ENCODE peak calls at places on chromosomes 12 and 14, in nine cellular contexts. O is AG04449; K is HCEC 1CT; Z is hepatocyte; W is colonic mucosa; J is left ventricle myocardium inferior; I is cardiac muscle cell; Q is effector memory CD8-positive, alpha-beta T cell; A is ACHN. V is an unnamed sample.

GRCh38 chr14:92974541-92975345 is 51.8 kb downstream of the CHGA start:
- DNase-seq in O (no peak), K (no peak), Z (no peak), W (no peak), J (peak; percentile 13), I (no peak), Q (no peak), A (no peak), V (no peak)

GRCh38 chr12:19707948-19708409 is 268.7 kb downstream of the AEBP2 start:
- DNase-seq in O (no peak), K (peak; percentile 91), Z (no peak), W (no peak), J (no peak), I (no peak), Q (no peak), A (no peak), V (no peak)

GRCh38 chr12:105020241-105020962 is 34.3 kb downstream of the NOPCHAP1 start:
- DNase-seq in O (no peak), K (no peak), Z (no peak), W (no peak), J (no peak), I (no peak), Q (no peak), A (no peak), V (no peak)

GRCh38 chr14:55099741-55100140 is 29.3 kb upstream of the LGALS3 start:
- DNase-seq in O (no peak), K (peak; percentile 58), Z (no peak), W (peak; percentile 20), J (no peak), I (no peak), Q (no peak), A (no peak), V (no peak)

GRCh38 chr12:67382206-67382871 is 113.2 kb downstream of the CAND1 start:
- DNase-seq in O (no peak), K (peak; percentile 24), Z (no peak), W (no peak), J (no peak), I (no peak), Q (no peak), A (no peak), V (no peak)

GRCh38 chr12:121812320-121812871 is 8.6 kb downstream of the SETD1B start:
- DNase-seq in O (no peak), K (peak; percentile 71), Z (peak; percentile 87), W (peak; percentile 85), J (peak; percentile 83), I (peak; percentile 86), Q (no peak), A (peak; percentile 74), V (no peak)

GRCh38 chr14:32478027-32478426 is 148.9 kb downstream of the AKAP6 start:
- DNase-seq in O (no peak), K (no peak), Z (no peak), W (no peak), J (no peak), I (no peak), Q (no peak), A (no peak), V (no peak)

GRCh38 chr12:22202847-22203246 is 131.7 kb downstream of the ST8SIA1 start:
- DNase-seq in O (no peak), K (no peak), Z (no peak), W (no peak), J (no peak), I (no peak), Q (no peak), A (no peak), V (no peak)

GRCh38 chr12:29427964-29428363 is 47.0 kb upstream of the ERGIC2 start:
- DNase-seq in O (no peak), K (no peak), Z (peak; percentile 10), W (no peak), J (no peak), I (no peak), Q (no peak), A (peak; percentile 28), V (peak; percentile 10)

GRCh38 chr14:100874051-100874410 is 29.5 kb downstream of the RTL1 start:
- DNase-seq in O (no peak), K (no peak), Z (no peak), W (no peak), J (peak; percentile 5), I (no peak), Q (no peak), A (no peak), V (no peak)